ENCODE peak calls at places on chromosomes 5 and 9, in seven cellular contexts. J, U, V, Z, D, Y and A are unnamed samples.

GRCh38 chr5:134554319-134555222 is 29.1 kb downstream of the JADE2 start:
- DNase-seq in J (peak), U (peak), V (no peak), Z (peak), D (no peak), Y (peak), A (peak)

GRCh38 chr5:126855266-126855665 is 78.3 kb downstream of the LMNB1 start:
- DNase-seq in J (no peak), U (no peak), V (no peak), Z (no peak), D (no peak), Y (no peak), A (no peak)

GRCh38 chr5:32042571-32042970 is 131.5 kb downstream of the GOLPH3 start:
- DNase-seq in J (no peak), U (no peak), V (no peak), Z (peak), D (no peak), Y (no peak), A (no peak)

GRCh38 chr5:145203193-145203592 is 631.9 kb downstream of the PRELID2 start:
- DNase-seq in J (peak), U (no peak), V (no peak), Z (no peak), D (no peak), Y (no peak), A (no peak)

GRCh38 chr5:35777358-35778087 is 79.2 kb upstream of the IL7R start:
- DNase-seq in J (peak), U (peak), V (peak), Z (peak), D (peak), Y (peak), A (no peak)

GRCh38 chr5:112784726-112785125 is 47.0 kb downstream of the APC start:
- DNase-seq in J (peak), U (no peak), V (no peak), Z (no peak), D (no peak), Y (no peak), A (no peak)

GRCh38 chr9:95516221-95516735 is 493 bp downstream of the PTCH1 start:
- DNase-seq in J (no peak), U (no peak), V (no peak), Z (no peak), D (no peak), Y (no peak), A (no peak)

GRCh38 chr9:93182572-93182971 is 1.4 kb upstream of the WNK2 start:
- DNase-seq in J (no peak), U (no peak), V (no peak), Z (no peak), D (no peak), Y (no peak), A (no peak)

GRCh38 chr9:37035472-37036236 is 1.6 kb upstream of the PAX5 start:
- DNase-seq in J (peak), U (no peak), V (peak), Z (peak), D (no peak), Y (no peak), A (peak)

GRCh38 chr5:145479271-145479670 is 355.9 kb downstream of the PRELID2 start:
- DNase-seq in J (no peak), U (no peak), V (no peak), Z (peak), D (no peak), Y (no peak), A (no peak)

GRCh38 chr5:150082364-150082763 is 4.0 kb downstream of the CSF1R start:
- DNase-seq in J (no peak), U (no peak), V (no peak), Z (no peak), D (no peak), Y (no peak), A (no peak)

GRCh38 chr5:141747646-141748229 is 65.7 kb upstream of the ARAP3 start:
- DNase-seq in J (no peak), U (no peak), V (no peak), Z (no peak), D (no peak), Y (no peak), A (peak)

GRCh38 chr9:15374825-15375224 is 47.9 kb upstream of the SNAPC3 start:
- DNase-seq in J (no peak), U (no peak), V (no peak), Z (no peak), D (no peak), Y (no peak), A (no peak)

GRCh38 chr5:174453690-174454089 is 270.7 kb upstream of the MSX2 start:
- DNase-seq in J (no peak), U (no peak), V (no peak), Z (no peak), D (no peak), Y (no peak), A (no peak)

GRCh38 chr9:18985464-18985951 is 47.5 kb downstream of the SAXO1 start:
- DNase-seq in J (peak), U (peak), V (no peak), Z (peak), D (peak), Y (no peak), A (no peak)

GRCh38 chr9:77834898-77835505 is 186.9 kb upstream of the GNA14 start:
- DNase-seq in J (peak), U (no peak), V (no peak), Z (no peak), D (no peak), Y (no peak), A (no peak)

GRCh38 chr5:97019435-97020117 is 83.7 kb downstream of the LNPEP start:
- DNase-seq in J (peak), U (no peak), V (no peak), Z (no peak), D (peak), Y (no peak), A (no peak)

GRCh38 chr5:128904815-128905214 is 60.5 kb upstream of the SLC27A6 start:
- DNase-seq in J (no peak), U (no peak), V (no peak), Z (no peak), D (no peak), Y (no peak), A (no peak)

GRCh38 chr5:72955143-72955767 is 586 bp upstream of the FCHO2 start:
- DNase-seq in J (no peak), U (no peak), V (peak), Z (no peak), D (no peak), Y (no peak), A (no peak)

GRCh38 chr5:94288937-94289336 is 329.5 kb downstream of the KIAA0825 start:
- DNase-seq in J (peak), U (peak), V (no peak), Z (no peak), D (peak), Y (no peak), A (no peak)

GRCh38 chr9:112493738-112494137 is 7.1 kb downstream of the KIAA1958 start:
- DNase-seq in J (peak), U (peak), V (no peak), Z (no peak), D (peak), Y (no peak), A (no peak)

GRCh38 chr5:175867587-175868347 is 3.6 kb upstream of the CPLX2 start:
- DNase-seq in J (no peak), U (no peak), V (peak), Z (no peak), D (no peak), Y (peak), A (no peak)

GRCh38 chr5:57501414-57502321 is 19.1 kb upstream of the ACTBL2 start:
- DNase-seq in J (no peak), U (no peak), V (no peak), Z (no peak), D (no peak), Y (no peak), A (no peak)

GRCh38 chr5:73977146-73977545 is 351.1 kb downstream of the ARHGEF28 start:
- DNase-seq in J (no peak), U (no peak), V (no peak), Z (no peak), D (no peak), Y (no peak), A (no peak)

GRCh38 chr5:59236996-59237395 is 654.1 kb downstream of the RAB3C start:
- DNase-seq in J (no peak), U (no peak), V (no peak), Z (peak), D (no peak), Y (no peak), A (no peak)

GRCh38 chr9:84744195-84744594 is 74.7 kb downstream of the NTRK2 start:
- DNase-seq in J (no peak), U (no peak), V (no peak), Z (no peak), D (no peak), Y (no peak), A (no peak)

GRCh38 chr9:131297903-131298302 is 8.4 kb downstream of the PLPP7 start:
- DNase-seq in J (no peak), U (peak), V (no peak), Z (no peak), D (no peak), Y (no peak), A (no peak)

GRCh38 chr9:116232425-116233159 is 79.0 kb downstream of the PAPPA start:
- DNase-seq in J (peak), U (no peak), V (no peak), Z (peak), D (no peak), Y (no peak), A (no peak)

GRCh38 chr5:168339151-168340140 is 48.0 kb downstream of the WWC1 start:
- DNase-seq in J (no peak), U (no peak), V (peak), Z (no peak), D (no peak), Y (no peak), A (no peak)

GRCh38 chr5:9766581-9766980 is 136.4 kb upstream of the TAS2R1 start:
- DNase-seq in J (peak), U (no peak), V (no peak), Z (peak), D (no peak), Y (no peak), A (no peak)
- TF ChIP-seq CTCF in J (peak), U (peak), V (no peak), Z (peak), D (no peak), Y (no peak), A (no peak)

DNA sequence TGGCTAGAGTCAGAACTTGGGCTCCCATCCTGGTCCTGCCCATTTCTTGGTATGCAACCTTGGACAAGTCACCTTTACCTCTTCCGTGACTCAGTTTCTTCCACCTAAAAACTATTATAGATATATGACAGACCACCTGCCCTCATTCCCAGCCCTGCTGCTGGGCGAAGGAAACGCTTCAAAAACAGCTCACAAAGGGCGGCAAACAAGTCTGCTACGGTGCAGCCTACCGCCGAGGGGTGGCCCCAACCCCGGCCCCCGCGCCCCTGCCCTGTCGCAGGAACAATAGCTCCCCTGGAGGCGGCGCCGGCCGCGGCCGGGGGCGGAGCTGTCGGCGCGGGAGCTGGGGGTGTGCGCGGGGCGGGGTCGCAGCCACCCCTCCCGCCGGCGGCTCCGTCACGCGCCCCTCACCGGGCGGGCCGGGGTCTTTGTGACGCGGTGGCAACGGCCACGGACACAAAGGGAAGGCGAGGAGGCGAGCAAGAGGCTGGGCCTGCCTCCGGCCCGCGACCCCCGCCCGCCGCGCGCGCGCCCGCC is at the start of gene TMEFF1:
- DNase-seq in J (no peak), U (no peak), V (peak), Z (no peak), D (no peak), Y (peak), A (peak)
- TF ChIP-seq CTCF in J (peak), U (no peak), V (peak), Z (peak), D (no peak), Y (no peak), A (no peak)

DNA sequence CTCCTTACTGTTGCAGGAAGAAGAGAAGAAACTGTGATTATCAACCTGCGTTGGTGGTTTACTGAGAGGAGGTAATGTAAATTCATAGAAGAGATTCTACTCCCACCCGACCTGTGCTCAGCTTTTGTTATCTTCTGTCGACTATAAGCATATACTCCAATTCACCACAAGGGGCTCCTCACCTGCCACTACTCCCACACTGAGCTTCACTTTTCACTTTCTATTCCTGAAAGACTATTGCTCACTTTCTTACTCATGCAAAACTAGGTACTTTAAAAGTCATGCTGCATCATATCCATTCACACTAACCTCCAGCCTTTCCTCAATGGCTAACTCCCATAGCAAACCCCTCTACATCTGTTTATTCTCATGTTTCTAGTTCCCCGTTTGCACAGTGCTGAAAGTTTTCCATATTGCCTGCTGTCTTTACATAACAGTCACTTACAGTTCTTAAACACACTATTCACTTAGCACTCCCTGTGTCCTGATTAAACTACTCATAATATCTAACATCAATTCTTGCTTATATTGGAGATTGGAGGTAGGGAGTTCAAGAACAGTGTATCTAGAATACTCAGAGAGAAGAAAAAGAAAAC is 1062.6 kb downstream of the NR2F1-AS1 start:
- DNase-seq in J (peak), U (no peak), V (peak), Z (peak), D (no peak), Y (peak), A (no peak)
- TF ChIP-seq CTCF in J (peak), U (peak), V (peak), Z (peak), D (peak), Y (peak), A (no peak)

DNA sequence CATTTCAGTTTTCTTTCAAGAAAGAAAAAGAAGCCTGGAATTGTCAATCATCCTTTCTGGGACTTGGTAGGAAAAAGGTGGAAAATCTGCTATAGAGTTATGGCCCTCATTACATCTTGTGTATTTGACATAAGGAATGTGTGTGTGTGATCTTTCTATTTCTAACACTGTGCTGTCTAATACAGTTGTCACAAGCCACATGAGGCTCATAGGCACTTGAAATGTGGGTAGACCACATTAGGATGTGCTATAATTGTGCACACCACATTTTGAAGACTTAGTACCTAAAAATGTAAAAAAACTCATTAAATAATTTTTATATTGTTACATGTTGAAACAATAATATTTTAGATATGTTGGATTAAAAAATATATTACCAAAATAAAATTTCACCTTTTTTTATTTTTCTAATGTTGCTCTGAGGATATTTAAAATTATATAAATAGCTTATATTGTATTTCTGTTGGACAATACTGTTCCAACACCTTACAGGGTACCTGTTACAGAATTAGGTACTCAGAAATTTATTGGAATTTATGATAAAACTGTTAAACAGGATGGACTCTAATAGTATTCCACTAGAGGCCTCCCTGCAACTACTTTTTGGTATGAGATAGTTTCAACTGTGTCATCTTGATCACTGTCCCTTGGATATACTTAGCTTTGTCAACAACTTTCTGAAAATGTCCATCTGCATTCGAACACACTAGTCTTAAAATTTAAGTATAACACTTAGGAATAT is 18.4 kb downstream of the MSANTD3 start:
- DNase-seq in J (no peak), U (no peak), V (no peak), Z (no peak), D (no peak), Y (no peak), A (no peak)
- TF ChIP-seq CTCF in J (no peak), U (no peak), V (no peak), Z (no peak), D (no peak), Y (no peak), A (no peak)

DNA sequence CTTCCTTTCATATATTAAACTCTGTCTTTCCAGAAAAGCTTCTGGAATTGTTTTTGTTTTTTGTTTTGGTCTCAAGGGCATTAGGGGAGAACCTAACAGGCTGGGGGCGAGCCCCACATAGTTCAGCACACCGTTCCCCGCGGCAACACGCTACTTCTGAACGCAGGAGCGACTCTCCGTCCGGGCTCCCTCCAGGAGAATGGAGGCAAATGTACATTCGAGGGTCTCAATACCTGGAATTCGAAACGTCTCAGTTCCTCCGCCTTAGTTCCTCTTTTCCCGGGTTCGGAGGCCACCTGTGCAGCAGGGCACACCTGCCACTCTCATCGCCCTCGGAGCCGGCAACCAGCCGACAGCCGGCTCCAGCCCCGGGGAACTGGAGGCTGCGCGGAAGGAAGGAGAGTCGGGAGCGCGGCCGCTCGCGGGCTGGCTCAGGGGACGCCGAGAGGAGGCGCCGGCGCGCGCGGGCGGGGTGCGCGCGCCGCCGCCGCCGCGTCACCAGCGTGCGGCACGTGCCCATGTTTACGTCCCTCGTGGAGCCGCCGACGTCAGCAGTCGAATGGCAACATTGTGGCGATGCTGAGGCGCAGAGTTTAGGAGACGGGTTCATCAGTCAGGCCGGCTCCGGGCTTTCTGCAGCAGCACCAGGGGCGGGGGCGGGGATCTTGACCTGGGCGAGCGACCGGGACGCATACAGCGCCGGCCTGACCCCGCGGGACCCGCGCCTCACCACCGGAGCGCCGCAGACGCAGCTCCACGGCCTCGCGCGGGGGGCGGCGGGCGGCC is at the start of gene JMY:
- DNase-seq in J (peak), U (no peak), V (peak), Z (peak), D (peak), Y (peak), A (peak)
- TF ChIP-seq CTCF in J (peak), U (no peak), V (no peak), Z (peak), D (peak), Y (no peak), A (no peak)

DNA sequence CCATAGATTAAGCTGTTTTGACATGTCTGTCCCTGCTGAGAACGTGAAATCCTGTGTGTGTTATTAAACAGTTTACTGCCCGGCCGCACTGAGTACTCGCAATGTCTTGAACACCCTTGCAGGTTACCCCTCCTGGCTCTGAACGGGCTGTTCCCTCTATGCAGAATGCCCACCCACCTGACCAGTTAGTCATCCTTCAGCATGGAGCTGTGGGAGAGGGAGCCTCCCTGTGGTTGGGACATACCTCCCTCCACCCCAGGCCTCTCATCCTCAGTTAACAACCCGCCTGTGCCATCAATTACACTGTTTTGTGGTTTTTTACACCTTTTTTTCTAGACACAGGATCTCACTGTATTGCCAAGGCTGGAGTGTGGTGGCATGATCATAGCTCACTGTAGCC is 26.0 kb downstream of the TJP2 start:
- DNase-seq in J (peak), U (no peak), V (no peak), Z (peak), D (no peak), Y (no peak), A (no peak)
- TF ChIP-seq CTCF in J (no peak), U (peak), V (no peak), Z (peak), D (peak), Y (no peak), A (no peak)

GRCh38 chr5:117318528-117318927 is 743.9 kb upstream of the SEMA6A start:
- DNase-seq in J (no peak), U (no peak), V (peak), Z (no peak), D (no peak), Y (no peak), A (no peak)
- TF ChIP-seq CTCF in J (no peak), U (no peak), V (peak), Z (peak), D (no peak), Y (no peak), A (no peak)

GRCh38 chr5:170220196-170220595 is 12.6 kb upstream of the C5orf58 start:
- DNase-seq in J (no peak), U (no peak), V (no peak), Z (no peak), D (no peak), Y (no peak), A (no peak)

GRCh38 chr5:170223906-170224305 is 8.9 kb upstream of the C5orf58 start:
- DNase-seq in J (no peak), U (no peak), V (no peak), Z (peak), D (no peak), Y (no peak), A (no peak)

GRCh38 chr5:170223349-170223748 is 9.4 kb upstream of the C5orf58 start:
- DNase-seq in J (peak), U (no peak), V (no peak), Z (no peak), D (peak), Y (no peak), A (no peak)

GRCh38 chr5:170219615-170220014 is 13.2 kb upstream of the C5orf58 start:
- DNase-seq in J (peak), U (peak), V (no peak), Z (peak), D (no peak), Y (peak), A (no peak)

DNA sequence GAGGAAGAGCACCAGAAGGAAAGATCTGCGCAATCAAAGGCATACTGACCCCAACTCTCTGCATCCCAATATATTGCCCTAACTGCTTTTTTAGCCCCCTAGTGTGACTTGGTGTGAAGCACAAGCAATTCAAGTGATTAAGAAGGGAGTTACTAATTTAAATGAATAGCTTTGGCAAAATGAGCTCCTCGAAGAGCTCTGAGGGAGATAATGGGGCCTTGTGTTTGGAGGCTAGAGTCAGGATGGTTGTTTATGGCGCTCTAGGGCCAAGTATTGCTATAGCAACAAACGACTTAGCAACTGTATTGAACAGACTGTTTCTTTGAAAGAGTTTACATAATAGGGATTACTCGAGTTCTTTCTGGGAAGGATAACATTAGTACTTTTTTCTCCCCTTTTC is 11.5 kb upstream of the C5orf58 start:
- DNase-seq in J (no peak), U (no peak), V (no peak), Z (no peak), D (no peak), Y (no peak), A (no peak)
- TF ChIP-seq CTCF in J (no peak), U (no peak), V (peak), Z (no peak), D (peak), Y (peak), A (no peak)